ENCODE peak calls at places on chromosomes 11 and 22, in eight cellular contexts. One of them, this sample, is unnamed.

GRCh38 chr22:27906241-27906640 is 12.8 kb downstream of the PITPNB start:
- DNase-seq in heart left ventricle: no peak
- DNase-seq in fibroblast of pulmonary artery: no peak
- DNase-seq in gastrocnemius medialis: no peak
- DNase-seq in activated CD8-positive, alpha-beta T cell treated with anti-CD3 and anti-CD28 coated beads for 36 hours: no peak
- DNase-seq in PC-3: no peak
- DNase-seq in RWPE1: no peak
- DNase-seq in pancreas: no peak
- DNase-seq in this sample: no peak

GRCh38 chr11:31106326-31106725 is 263.2 kb downstream of the DCDC1 start:
- DNase-seq in heart left ventricle: no peak
- DNase-seq in PC-3: no peak
- DNase-seq in activated CD8-positive, alpha-beta T cell treated with anti-CD3 and anti-CD28 coated beads for 36 hours: no peak
- DNase-seq in gastrocnemius medialis: no peak
- DNase-seq in RWPE1: no peak
- DNase-seq in pancreas: no peak
- DNase-seq in fibroblast of pulmonary artery: no peak
- DNase-seq in this sample: no peak

GRCh38 chr11:12724301-12725046 is 50.3 kb downstream of the TEAD1 start:
- DNase-seq in pancreas: peak
- DNase-seq in RWPE1: peak
- DNase-seq in PC-3: peak
- DNase-seq in gastrocnemius medialis: peak
- DNase-seq in activated CD8-positive, alpha-beta T cell treated with anti-CD3 and anti-CD28 coated beads for 36 hours: no peak
- DNase-seq in fibroblast of pulmonary artery: peak
- DNase-seq in heart left ventricle: peak
- DNase-seq in this sample: peak

GRCh38 chr22:30088468-30088867 is 8.2 kb downstream of the HORMAD2 start:
- DNase-seq in pancreas: no peak
- DNase-seq in PC-3: no peak
- DNase-seq in heart left ventricle: no peak
- DNase-seq in RWPE1: no peak
- DNase-seq in gastrocnemius medialis: no peak
- DNase-seq in fibroblast of pulmonary artery: no peak
- DNase-seq in activated CD8-positive, alpha-beta T cell treated with anti-CD3 and anti-CD28 coated beads for 36 hours: no peak
- DNase-seq in this sample: no peak

GRCh38 chr11:10413268-10413667 is 41.8 kb upstream of the AMPD3 start:
- DNase-seq in heart left ventricle: no peak
- DNase-seq in gastrocnemius medialis: peak
- DNase-seq in fibroblast of pulmonary artery: no peak
- DNase-seq in activated CD8-positive, alpha-beta T cell treated with anti-CD3 and anti-CD28 coated beads for 36 hours: peak
- DNase-seq in RWPE1: no peak
- DNase-seq in pancreas: no peak
- DNase-seq in PC-3: peak
- DNase-seq in this sample: no peak

GRCh38 chr22:19745155-19746133 is 15.1 kb upstream of the TBX1 start:
- DNase-seq in activated CD8-positive, alpha-beta T cell treated with anti-CD3 and anti-CD28 coated beads for 36 hours: no peak
- DNase-seq in pancreas: no peak
- DNase-seq in PC-3: no peak
- DNase-seq in RWPE1: no peak
- DNase-seq in heart left ventricle: peak
- DNase-seq in gastrocnemius medialis: peak
- DNase-seq in fibroblast of pulmonary artery: no peak
- DNase-seq in this sample: no peak

GRCh38 chr11:79174045-79175008 is 266.5 kb downstream of the TENM4 start:
- DNase-seq in RWPE1: no peak
- DNase-seq in PC-3: no peak
- DNase-seq in pancreas: no peak
- DNase-seq in gastrocnemius medialis: no peak
- DNase-seq in fibroblast of pulmonary artery: no peak
- DNase-seq in heart left ventricle: no peak
- DNase-seq in activated CD8-positive, alpha-beta T cell treated with anti-CD3 and anti-CD28 coated beads for 36 hours: no peak
- DNase-seq in this sample: no peak

GRCh38 chr11:111557425-111558111 is 17.0 kb downstream of the LAYN start:
- DNase-seq in gastrocnemius medialis: no peak
- DNase-seq in PC-3: peak
- DNase-seq in RWPE1: peak
- DNase-seq in pancreas: no peak
- DNase-seq in fibroblast of pulmonary artery: peak
- DNase-seq in heart left ventricle: no peak
- DNase-seq in activated CD8-positive, alpha-beta T cell treated with anti-CD3 and anti-CD28 coated beads for 36 hours: no peak
- DNase-seq in this sample: no peak

GRCh38 chr11:46529086-46529905 is 64.5 kb downstream of the AMBRA1 start:
- DNase-seq in fibroblast of pulmonary artery: peak
- DNase-seq in PC-3: peak
- DNase-seq in RWPE1: peak
- DNase-seq in heart left ventricle: peak
- DNase-seq in gastrocnemius medialis: peak
- DNase-seq in pancreas: peak
- DNase-seq in activated CD8-positive, alpha-beta T cell treated with anti-CD3 and anti-CD28 coated beads for 36 hours: peak
- DNase-seq in this sample: peak

GRCh38 chr11:115085461-115086220 is 407.3 kb downstream of the NXPE2 start:
- DNase-seq in pancreas: no peak
- DNase-seq in PC-3: no peak
- DNase-seq in heart left ventricle: no peak
- DNase-seq in activated CD8-positive, alpha-beta T cell treated with anti-CD3 and anti-CD28 coated beads for 36 hours: no peak
- DNase-seq in gastrocnemius medialis: no peak
- DNase-seq in RWPE1: no peak
- DNase-seq in fibroblast of pulmonary artery: no peak
- DNase-seq in this sample: no peak

GRCh38 chr11:64742087-64742939 is 1.6 kb downstream of the RASGRP2 start:
- DNase-seq in gastrocnemius medialis: no peak
- DNase-seq in activated CD8-positive, alpha-beta T cell treated with anti-CD3 and anti-CD28 coated beads for 36 hours: peak
- DNase-seq in heart left ventricle: no peak
- DNase-seq in pancreas: no peak
- DNase-seq in fibroblast of pulmonary artery: no peak
- DNase-seq in RWPE1: no peak
- DNase-seq in PC-3: peak
- DNase-seq in this sample: no peak

GRCh38 chr11:2579315-2580060 is 120.3 kb downstream of the KCNQ1OT1 start:
- DNase-seq in heart left ventricle: peak
- DNase-seq in fibroblast of pulmonary artery: no peak
- DNase-seq in gastrocnemius medialis: peak
- DNase-seq in activated CD8-positive, alpha-beta T cell treated with anti-CD3 and anti-CD28 coated beads for 36 hours: no peak
- DNase-seq in RWPE1: no peak
- DNase-seq in PC-3: no peak
- DNase-seq in pancreas: peak
- DNase-seq in this sample: peak

GRCh38 chr22:41296826-41297667 is 4.3 kb upstream of the ZC3H7B start:
- DNase-seq in RWPE1: no peak
- DNase-seq in activated CD8-positive, alpha-beta T cell treated with anti-CD3 and anti-CD28 coated beads for 36 hours: no peak
- DNase-seq in heart left ventricle: no peak
- DNase-seq in pancreas: no peak
- DNase-seq in PC-3: no peak
- DNase-seq in fibroblast of pulmonary artery: no peak
- DNase-seq in gastrocnemius medialis: no peak
- DNase-seq in this sample: no peak

GRCh38 chr11:68843703-68844312 is 2.1 kb upstream of the CPT1A start:
- DNase-seq in heart left ventricle: peak
- DNase-seq in PC-3: peak
- DNase-seq in RWPE1: peak
- DNase-seq in fibroblast of pulmonary artery: no peak
- DNase-seq in pancreas: peak
- DNase-seq in activated CD8-positive, alpha-beta T cell treated with anti-CD3 and anti-CD28 coated beads for 36 hours: peak
- DNase-seq in gastrocnemius medialis: no peak
- DNase-seq in this sample: peak

GRCh38 chr11:73729594-73730206 is 31.2 kb downstream of the RAB6A start:
- DNase-seq in fibroblast of pulmonary artery: no peak
- DNase-seq in gastrocnemius medialis: no peak
- DNase-seq in PC-3: peak
- DNase-seq in pancreas: no peak
- DNase-seq in activated CD8-positive, alpha-beta T cell treated with anti-CD3 and anti-CD28 coated beads for 36 hours: peak
- DNase-seq in RWPE1: peak
- DNase-seq in heart left ventricle: no peak
- DNase-seq in this sample: no peak

DNA sequence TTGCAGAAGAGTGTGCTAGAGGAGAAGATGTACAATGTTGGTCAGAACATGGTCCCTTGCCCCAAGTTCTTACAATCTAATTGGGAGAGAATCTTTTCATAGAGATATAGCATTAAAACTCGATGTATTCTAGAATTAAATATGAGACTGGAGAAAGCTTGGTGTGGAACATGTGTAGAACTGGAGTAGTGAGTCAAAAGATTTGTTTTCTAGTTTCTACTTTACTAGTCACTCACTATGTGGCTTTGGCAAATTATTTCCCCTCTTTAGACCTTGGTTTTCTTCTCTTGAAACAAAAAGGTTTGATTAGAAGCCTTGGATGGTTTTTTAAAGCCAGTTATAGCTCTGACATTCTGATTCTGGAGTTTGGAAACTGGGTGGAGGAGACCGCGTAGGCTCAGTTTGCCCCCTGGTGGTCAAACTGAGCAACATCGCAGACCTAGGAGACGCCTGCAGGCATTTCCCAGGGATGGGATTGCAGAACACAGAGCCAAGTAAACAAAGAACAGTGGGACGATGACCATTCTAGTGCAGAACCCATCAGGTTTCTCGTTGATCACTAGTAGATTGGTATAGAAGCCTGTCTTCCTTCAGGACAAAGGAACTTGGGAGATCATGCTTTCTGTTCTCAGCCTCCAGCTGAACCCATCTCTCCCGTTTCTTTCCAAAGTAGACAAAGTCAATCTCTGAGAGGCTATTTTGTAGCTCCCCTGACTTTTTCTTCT is 8.5 kb upstream of the CHRDL2 start:
- DNase-seq in PC-3: peak
- DNase-seq in gastrocnemius medialis: no peak
- DNase-seq in heart left ventricle: no peak
- DNase-seq in pancreas: no peak
- DNase-seq in fibroblast of pulmonary artery: peak
- DNase-seq in RWPE1: peak
- DNase-seq in activated CD8-positive, alpha-beta T cell treated with anti-CD3 and anti-CD28 coated beads for 36 hours: peak
- DNase-seq in this sample: no peak
- TF ChIP-seq CTCF in PC-3: peak
- TF ChIP-seq CTCF in gastrocnemius medialis: peak
- TF ChIP-seq CTCF in heart left ventricle: peak
- TF ChIP-seq CTCF in pancreas: peak
- TF ChIP-seq CTCF in fibroblast of pulmonary artery: peak
- TF ChIP-seq CTCF in RWPE1: peak
- TF ChIP-seq CTCF in activated CD8-positive, alpha-beta T cell treated with anti-CD3 and anti-CD28 coated beads for 36 hours: peak
- TF ChIP-seq CTCF in this sample: peak

GRCh38 chr11:58576792-58577440 is 1.3 kb upstream of the LPXN start:
- DNase-seq in RWPE1: peak
- DNase-seq in fibroblast of pulmonary artery: peak
- DNase-seq in PC-3: peak
- DNase-seq in heart left ventricle: no peak
- DNase-seq in gastrocnemius medialis: no peak
- DNase-seq in activated CD8-positive, alpha-beta T cell treated with anti-CD3 and anti-CD28 coated beads for 36 hours: peak
- DNase-seq in pancreas: no peak
- DNase-seq in this sample: no peak
- TF ChIP-seq CTCF in RWPE1: peak
- TF ChIP-seq CTCF in fibroblast of pulmonary artery: peak
- TF ChIP-seq CTCF in PC-3: peak
- TF ChIP-seq CTCF in heart left ventricle: peak
- TF ChIP-seq CTCF in gastrocnemius medialis: peak
- TF ChIP-seq CTCF in activated CD8-positive, alpha-beta T cell treated with anti-CD3 and anti-CD28 coated beads for 36 hours: peak
- TF ChIP-seq CTCF in pancreas: no peak
- TF ChIP-seq CTCF in this sample: no peak

DNA sequence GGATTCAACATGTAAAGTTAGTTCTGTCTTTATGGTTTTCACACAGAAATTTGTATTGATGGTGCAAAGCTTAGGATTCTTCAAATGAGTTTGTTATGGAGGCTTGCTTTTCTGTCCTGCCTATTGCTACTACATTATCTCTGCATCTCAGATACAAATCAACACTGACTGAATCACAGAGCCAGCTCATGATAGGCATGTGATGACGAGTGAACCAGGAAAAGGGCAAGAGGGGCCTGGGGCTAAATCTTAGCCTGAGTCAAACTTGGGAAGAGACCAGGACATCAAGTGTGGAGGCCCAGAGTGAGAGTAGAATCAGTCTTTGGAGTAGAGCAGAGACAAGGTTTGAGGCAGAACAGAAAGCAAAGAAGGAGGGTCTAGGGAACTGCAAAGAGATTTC is 107.1 kb upstream of the CD44 start:
- DNase-seq in PC-3: peak
- DNase-seq in pancreas: no peak
- DNase-seq in heart left ventricle: no peak
- DNase-seq in RWPE1: peak
- DNase-seq in fibroblast of pulmonary artery: no peak
- DNase-seq in gastrocnemius medialis: no peak
- DNase-seq in activated CD8-positive, alpha-beta T cell treated with anti-CD3 and anti-CD28 coated beads for 36 hours: no peak
- DNase-seq in this sample: no peak
- TF ChIP-seq CTCF in PC-3: no peak
- TF ChIP-seq CTCF in pancreas: no peak
- TF ChIP-seq CTCF in heart left ventricle: no peak
- TF ChIP-seq CTCF in RWPE1: no peak
- TF ChIP-seq CTCF in fibroblast of pulmonary artery: no peak
- TF ChIP-seq CTCF in gastrocnemius medialis: no peak
- TF ChIP-seq CTCF in activated CD8-positive, alpha-beta T cell treated with anti-CD3 and anti-CD28 coated beads for 36 hours: no peak
- TF ChIP-seq CTCF in this sample: no peak

DNA sequence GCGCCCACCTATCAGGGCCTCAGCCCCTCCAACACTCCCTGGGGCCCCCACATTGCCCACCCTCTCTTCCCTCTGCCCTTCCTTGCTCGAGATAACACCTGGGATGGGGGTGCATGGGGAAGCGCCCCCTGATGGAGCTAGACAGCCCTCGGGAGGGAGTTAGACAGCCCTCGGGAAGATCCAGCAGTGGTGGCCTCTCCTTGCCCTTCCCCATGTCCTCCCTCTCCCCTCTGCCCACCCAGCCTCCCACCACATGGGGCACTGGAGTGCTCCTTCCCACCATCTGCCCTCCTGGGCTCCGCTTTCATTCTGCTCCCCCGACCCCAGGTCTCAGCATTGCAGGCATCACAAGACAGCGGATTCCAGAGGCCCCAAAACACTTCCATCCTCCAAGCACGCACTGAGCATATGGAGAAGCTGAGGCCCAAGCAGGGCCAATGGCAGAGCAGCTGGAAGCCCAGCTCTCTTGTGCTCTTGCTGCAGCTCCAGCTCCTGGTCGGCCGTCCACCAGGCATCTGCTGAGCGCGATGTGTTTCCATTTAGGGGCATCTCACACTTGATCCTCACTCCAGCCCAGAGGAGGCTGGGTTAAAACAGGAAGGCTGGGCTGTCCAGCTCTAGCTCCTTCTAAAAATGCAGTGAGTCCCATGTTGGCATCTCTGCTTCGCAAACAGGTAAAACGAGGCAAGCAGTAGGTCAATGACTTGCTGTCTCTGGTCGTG is 65.6 kb downstream of the IGLL1 start:
- DNase-seq in fibroblast of pulmonary artery: no peak
- DNase-seq in RWPE1: no peak
- DNase-seq in pancreas: no peak
- DNase-seq in heart left ventricle: no peak
- DNase-seq in gastrocnemius medialis: no peak
- DNase-seq in activated CD8-positive, alpha-beta T cell treated with anti-CD3 and anti-CD28 coated beads for 36 hours: no peak
- DNase-seq in PC-3: no peak
- DNase-seq in this sample: no peak
- TF ChIP-seq CTCF in fibroblast of pulmonary artery: no peak
- TF ChIP-seq CTCF in RWPE1: no peak
- TF ChIP-seq CTCF in pancreas: no peak
- TF ChIP-seq CTCF in heart left ventricle: no peak
- TF ChIP-seq CTCF in gastrocnemius medialis: no peak
- TF ChIP-seq CTCF in activated CD8-positive, alpha-beta T cell treated with anti-CD3 and anti-CD28 coated beads for 36 hours: no peak
- TF ChIP-seq CTCF in PC-3: no peak
- TF ChIP-seq CTCF in this sample: no peak

This sample was measured in mesothelial cell of epicardium.